ENCODE peak calls at places on chromosomes 5 and 9, in five cellular contexts. One of them, this sample, is unnamed.

GRCh38 chr9:684055-684949 is 157.2 kb upstream of the DMRT1 start:
- DNase-seq in mesenchymal stem cell: peak
- DNase-seq in H1: no peak
- DNase-seq in trophoblast cell: no peak
- DNase-seq in IMR-90: peak
- DNase-seq in this sample: peak

GRCh38 chr5:172999351-172999973 is 15.9 kb downstream of the ATP6V0E1 start:
- DNase-seq in mesenchymal stem cell: no peak
- DNase-seq in H1: no peak
- DNase-seq in trophoblast cell: peak
- DNase-seq in IMR-90: no peak
- DNase-seq in this sample: no peak

GRCh38 chr9:129349571-129349947 is 171.5 kb upstream of the IER5L start:
- DNase-seq in mesenchymal stem cell: no peak
- DNase-seq in H1: no peak
- DNase-seq in trophoblast cell: no peak
- DNase-seq in IMR-90: no peak
- DNase-seq in this sample: no peak

GRCh38 chr9:77750981-77751340 is 102.8 kb upstream of the GNA14 start:
- DNase-seq in mesenchymal stem cell: no peak
- DNase-seq in H1: no peak
- DNase-seq in trophoblast cell: no peak
- DNase-seq in IMR-90: no peak
- DNase-seq in this sample: no peak

GRCh38 chr9:116288658-116289057 is 135.1 kb downstream of the PAPPA start:
- DNase-seq in mesenchymal stem cell: peak
- DNase-seq in H1: no peak
- DNase-seq in trophoblast cell: peak
- DNase-seq in IMR-90: peak
- DNase-seq in this sample: no peak

GRCh38 chr5:44546283-44546682 is 157.1 kb upstream of the FGF10 start:
- DNase-seq in mesenchymal stem cell: peak
- DNase-seq in H1: no peak
- DNase-seq in trophoblast cell: peak
- DNase-seq in IMR-90: peak
- DNase-seq in this sample: no peak

GRCh38 chr9:112278152-112278551 is 55.3 kb downstream of the PTBP3 start:
- DNase-seq in mesenchymal stem cell: no peak
- DNase-seq in H1: no peak
- DNase-seq in trophoblast cell: peak
- DNase-seq in IMR-90: peak
- DNase-seq in this sample: no peak

GRCh38 chr5:61538722-61539501 is 206.9 kb downstream of the ZSWIM6 start:
- DNase-seq in mesenchymal stem cell: no peak
- DNase-seq in H1: no peak
- DNase-seq in trophoblast cell: peak
- DNase-seq in IMR-90: no peak
- DNase-seq in this sample: no peak

GRCh38 chr5:3075309-3075708 is 323.8 kb upstream of the IRX2 start:
- DNase-seq in mesenchymal stem cell: no peak
- DNase-seq in H1: no peak
- DNase-seq in trophoblast cell: no peak
- DNase-seq in IMR-90: no peak
- DNase-seq in this sample: no peak

GRCh38 chr9:129170229-129170628 is 7.8 kb downstream of the IER5L start:
- DNase-seq in mesenchymal stem cell: peak
- DNase-seq in H1: no peak
- DNase-seq in trophoblast cell: peak
- DNase-seq in IMR-90: peak
- DNase-seq in this sample: no peak

GRCh38 chr5:139482050-139482889 is at the start of gene STING1:
- DNase-seq in mesenchymal stem cell: peak
- DNase-seq in H1: no peak
- DNase-seq in trophoblast cell: peak
- DNase-seq in IMR-90: peak
- DNase-seq in this sample: no peak

GRCh38 chr9:10274156-10274555 is 338.6 kb downstream of the PTPRD start:
- DNase-seq in mesenchymal stem cell: peak
- DNase-seq in H1: no peak
- DNase-seq in trophoblast cell: no peak
- DNase-seq in IMR-90: no peak
- DNase-seq in this sample: no peak

GRCh38 chr5:81393783-81394718 is at the start of gene ACOT12:
- DNase-seq in mesenchymal stem cell: peak
- DNase-seq in H1: no peak
- DNase-seq in trophoblast cell: peak
- DNase-seq in IMR-90: peak
- DNase-seq in this sample: peak

GRCh38 chr9:116156621-116157314 is 3.2 kb downstream of the PAPPA start:
- DNase-seq in mesenchymal stem cell: peak
- DNase-seq in H1: no peak
- DNase-seq in trophoblast cell: peak
- DNase-seq in IMR-90: peak
- DNase-seq in this sample: peak

GRCh38 chr9:87054999-87055686 is 107.8 kb upstream of the GAS1 start:
- DNase-seq in mesenchymal stem cell: no peak
- DNase-seq in H1: no peak
- DNase-seq in trophoblast cell: no peak
- DNase-seq in IMR-90: no peak
- DNase-seq in this sample: no peak

GRCh38 chr5:88734983-88735382 is 148.0 kb downstream of the MEF2C start:
- DNase-seq in mesenchymal stem cell: no peak
- DNase-seq in H1: no peak
- DNase-seq in trophoblast cell: no peak
- DNase-seq in IMR-90: no peak
- DNase-seq in this sample: no peak

GRCh38 chr5:16578474-16578883 is 38.3 kb downstream of the RETREG1 start:
- DNase-seq in mesenchymal stem cell: no peak
- DNase-seq in H1: no peak
- DNase-seq in trophoblast cell: no peak
- DNase-seq in IMR-90: no peak
- DNase-seq in this sample: no peak

GRCh38 chr9:98530275-98530674 is 178.5 kb downstream of the GABBR2 start:
- DNase-seq in mesenchymal stem cell: no peak
- DNase-seq in H1: no peak
- DNase-seq in trophoblast cell: no peak
- DNase-seq in IMR-90: no peak
- DNase-seq in this sample: no peak

GRCh38 chr9:132372177-132373095 is 17.6 kb upstream of the SETX start:
- DNase-seq in mesenchymal stem cell: peak
- DNase-seq in H1: no peak
- DNase-seq in trophoblast cell: peak
- DNase-seq in IMR-90: peak
- DNase-seq in this sample: no peak

GRCh38 chr9:122086873-122087272 is 6.2 kb downstream of the TTLL11 start:
- DNase-seq in mesenchymal stem cell: no peak
- DNase-seq in H1: no peak
- DNase-seq in trophoblast cell: no peak
- DNase-seq in IMR-90: no peak
- DNase-seq in this sample: no peak

GRCh38 chr9:131228096-131228495 is 48.2 kb downstream of the FAM78A start:
- DNase-seq in mesenchymal stem cell: no peak
- DNase-seq in H1: no peak
- DNase-seq in trophoblast cell: no peak
- DNase-seq in IMR-90: no peak
- DNase-seq in this sample: no peak

GRCh38 chr5:125587631-125588030 is 835.6 kb upstream of the GRAMD2B start:
- DNase-seq in mesenchymal stem cell: no peak
- DNase-seq in H1: no peak
- DNase-seq in trophoblast cell: no peak
- DNase-seq in IMR-90: peak
- DNase-seq in this sample: no peak

GRCh38 chr5:132370241-132370820 is 821 bp downstream of the SLC22A5 start:
- DNase-seq in mesenchymal stem cell: no peak
- DNase-seq in H1: no peak
- DNase-seq in trophoblast cell: no peak
- DNase-seq in IMR-90: no peak
- DNase-seq in this sample: no peak

GRCh38 chr5:132372542-132372941 is 3.0 kb downstream of the SLC22A5 start:
- DNase-seq in mesenchymal stem cell: no peak
- DNase-seq in H1: no peak
- DNase-seq in trophoblast cell: no peak
- DNase-seq in IMR-90: no peak
- DNase-seq in this sample: no peak

GRCh38 chr5:132372122-132372521 is 2.6 kb downstream of the SLC22A5 start:
- DNase-seq in mesenchymal stem cell: no peak
- DNase-seq in H1: no peak
- DNase-seq in trophoblast cell: no peak
- DNase-seq in IMR-90: no peak
- DNase-seq in this sample: no peak

GRCh38 chr5:132369471-132370240 is at the start of gene SLC22A5:
- DNase-seq in mesenchymal stem cell: peak
- DNase-seq in H1: peak
- DNase-seq in trophoblast cell: peak
- DNase-seq in IMR-90: peak
- DNase-seq in this sample: peak

DNA sequence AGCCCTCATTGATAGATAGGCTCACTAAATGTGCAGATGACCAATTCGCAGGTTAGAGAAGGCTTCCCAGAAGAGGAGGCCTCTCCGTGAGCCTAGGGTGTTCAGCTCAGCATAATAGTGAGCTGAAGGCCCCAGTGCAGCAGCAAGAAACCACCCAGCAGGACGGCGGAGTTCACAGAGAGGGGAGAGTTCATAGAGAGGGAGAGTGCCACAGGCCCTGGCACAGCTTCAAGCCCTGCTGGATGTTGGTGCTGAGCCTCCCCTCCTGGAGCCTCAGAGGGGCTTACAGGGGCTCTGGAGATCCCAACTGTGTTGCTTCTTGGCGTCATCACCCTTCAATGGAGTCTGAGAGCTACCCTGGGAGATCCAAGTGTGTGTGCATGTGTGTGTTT is 2.1 kb downstream of the SLC22A5 start:
- DNase-seq in mesenchymal stem cell: no peak
- DNase-seq in H1: no peak
- DNase-seq in trophoblast cell: no peak
- DNase-seq in IMR-90: no peak
- DNase-seq in this sample: no peak
- H3K4me3 ChIP-seq in mesenchymal stem cell: no peak
- H3K4me3 ChIP-seq in H1: no peak
- H3K4me3 ChIP-seq in trophoblast cell: no peak
- H3K4me3 ChIP-seq in IMR-90: no peak
- H3K4me3 ChIP-seq in this sample: no peak

GRCh38 chr5:9601055-9601739 is 29.0 kb downstream of the TAS2R1 start:
- DNase-seq in mesenchymal stem cell: no peak
- DNase-seq in H1: no peak
- DNase-seq in trophoblast cell: no peak
- DNase-seq in IMR-90: no peak
- DNase-seq in this sample: no peak

GRCh38 chr5:9605459-9605858 is 24.7 kb downstream of the TAS2R1 start:
- DNase-seq in mesenchymal stem cell: no peak
- DNase-seq in H1: no peak
- DNase-seq in trophoblast cell: no peak
- DNase-seq in IMR-90: no peak
- DNase-seq in this sample: no peak

GRCh38 chr5:9605041-9605440 is 25.1 kb downstream of the TAS2R1 start:
- DNase-seq in mesenchymal stem cell: no peak
- DNase-seq in H1: no peak
- DNase-seq in trophoblast cell: no peak
- DNase-seq in IMR-90: no peak
- DNase-seq in this sample: no peak

GRCh38 chr5:9608093-9608492 is 22.1 kb downstream of the TAS2R1 start:
- DNase-seq in mesenchymal stem cell: no peak
- DNase-seq in H1: no peak
- DNase-seq in trophoblast cell: no peak
- DNase-seq in IMR-90: no peak
- DNase-seq in this sample: no peak

GRCh38 chr5:9604416-9604815 is 25.7 kb downstream of the TAS2R1 start:
- DNase-seq in mesenchymal stem cell: peak
- DNase-seq in H1: no peak
- DNase-seq in trophoblast cell: no peak
- DNase-seq in IMR-90: peak
- DNase-seq in this sample: no peak
- H2AFZ ChIP-seq in mesenchymal stem cell: no peak
- H2AFZ ChIP-seq in H1: no peak
- H2AFZ ChIP-seq in trophoblast cell: no peak
- H2AFZ ChIP-seq in IMR-90: peak
- H2AFZ ChIP-seq in this sample: no peak

GRCh38 chr5:135739383-135739961 is 95.0 kb upstream of the SLC25A48 start:
- DNase-seq in mesenchymal stem cell: peak
- DNase-seq in H1: no peak
- DNase-seq in trophoblast cell: no peak
- DNase-seq in IMR-90: no peak
- DNase-seq in this sample: no peak
- H2BK5ac ChIP-seq in mesenchymal stem cell: no peak
- H2BK5ac ChIP-seq in H1: no peak
- H2BK5ac ChIP-seq in trophoblast cell: no peak
- H2BK5ac ChIP-seq in IMR-90: no peak
- H2BK5ac ChIP-seq in this sample: no peak

GRCh38 chr5:42759456-42759855 is 2.8 kb downstream of the CCDC152 start:
- DNase-seq in mesenchymal stem cell: no peak
- DNase-seq in H1: no peak
- DNase-seq in trophoblast cell: no peak
- DNase-seq in IMR-90: no peak
- DNase-seq in this sample: no peak

GRCh38 chr5:42753099-42753498 is 3.5 kb upstream of the CCDC152 start:
- DNase-seq in mesenchymal stem cell: no peak
- DNase-seq in H1: no peak
- DNase-seq in trophoblast cell: no peak
- DNase-seq in IMR-90: no peak
- DNase-seq in this sample: no peak

GRCh38 chr5:42751044-42751443 is 5.6 kb upstream of the CCDC152 start:
- DNase-seq in mesenchymal stem cell: no peak
- DNase-seq in H1: no peak
- DNase-seq in trophoblast cell: no peak
- DNase-seq in IMR-90: no peak
- DNase-seq in this sample: no peak

GRCh38 chr5:42756630-42757601 is at the start of gene CCDC152:
- DNase-seq in mesenchymal stem cell: peak
- DNase-seq in H1: no peak
- DNase-seq in trophoblast cell: no peak
- DNase-seq in IMR-90: peak
- DNase-seq in this sample: peak
- H3K4me3 ChIP-seq in mesenchymal stem cell: peak
- H3K4me3 ChIP-seq in H1: peak
- H3K4me3 ChIP-seq in trophoblast cell: peak
- H3K4me3 ChIP-seq in IMR-90: peak
- H3K4me3 ChIP-seq in this sample: peak